ENCODE peak calls at places on chromosomes 3 and 15, in nine cellular contexts. One of them, this sample, is unnamed.

GRCh38 chr3:100316656-100317069 is 17.9 kb upstream of the NIT2 start:
- DNase-seq in activated CD4-positive, alpha-beta T cell treated with anti-CD3 and anti-CD28 coated beads, Interleukin-2, amount 10 ng/mL, durations not matched to agents 7 days and 5 days: peak
- DNase-seq in activated CD4-positive, alpha-beta memory T cell treated with anti-CD3 and anti-CD28 coated beads for 36 hours: peak
- DNase-seq in NCI-H345: no peak
- DNase-seq in left cardiac atrium: peak
- DNase-seq in B cell: no peak
- DNase-seq in SJSA1: no peak
- DNase-seq in mesendoderm: peak
- DNase-seq in tibial artery: peak
- DNase-seq in this sample: no peak

GRCh38 chr15:38701134-38701533 is 136.5 kb upstream of the RASGRP1 start:
- DNase-seq in activated CD4-positive, alpha-beta T cell treated with anti-CD3 and anti-CD28 coated beads, Interleukin-2, amount 10 ng/mL, durations not matched to agents 7 days and 5 days: no peak
- DNase-seq in activated CD4-positive, alpha-beta memory T cell treated with anti-CD3 and anti-CD28 coated beads for 36 hours: no peak
- DNase-seq in NCI-H345: no peak
- DNase-seq in left cardiac atrium: no peak
- DNase-seq in B cell: no peak
- DNase-seq in SJSA1: no peak
- DNase-seq in mesendoderm: no peak
- DNase-seq in tibial artery: no peak
- DNase-seq in this sample: no peak

GRCh38 chr3:68088216-68088615 is 433.8 kb upstream of the SUCLG2 start:
- DNase-seq in activated CD4-positive, alpha-beta T cell treated with anti-CD3 and anti-CD28 coated beads, Interleukin-2, amount 10 ng/mL, durations not matched to agents 7 days and 5 days: peak
- DNase-seq in activated CD4-positive, alpha-beta memory T cell treated with anti-CD3 and anti-CD28 coated beads for 36 hours: peak
- DNase-seq in NCI-H345: no peak
- DNase-seq in left cardiac atrium: no peak
- DNase-seq in B cell: no peak
- DNase-seq in SJSA1: no peak
- DNase-seq in mesendoderm: no peak
- DNase-seq in tibial artery: no peak
- DNase-seq in this sample: no peak

GRCh38 chr3:66363133-66363532 is 137.7 kb downstream of the LRIG1 start:
- DNase-seq in activated CD4-positive, alpha-beta T cell treated with anti-CD3 and anti-CD28 coated beads, Interleukin-2, amount 10 ng/mL, durations not matched to agents 7 days and 5 days: no peak
- DNase-seq in activated CD4-positive, alpha-beta memory T cell treated with anti-CD3 and anti-CD28 coated beads for 36 hours: no peak
- DNase-seq in NCI-H345: no peak
- DNase-seq in left cardiac atrium: no peak
- DNase-seq in B cell: no peak
- DNase-seq in SJSA1: no peak
- DNase-seq in mesendoderm: peak
- DNase-seq in tibial artery: no peak
- DNase-seq in this sample: no peak

GRCh38 chr3:31531465-31531991 is 1.2 kb upstream of the STT3B start:
- DNase-seq in activated CD4-positive, alpha-beta T cell treated with anti-CD3 and anti-CD28 coated beads, Interleukin-2, amount 10 ng/mL, durations not matched to agents 7 days and 5 days: no peak
- DNase-seq in activated CD4-positive, alpha-beta memory T cell treated with anti-CD3 and anti-CD28 coated beads for 36 hours: no peak
- DNase-seq in NCI-H345: no peak
- DNase-seq in left cardiac atrium: no peak
- DNase-seq in B cell: no peak
- DNase-seq in SJSA1: no peak
- DNase-seq in mesendoderm: no peak
- DNase-seq in tibial artery: no peak
- DNase-seq in this sample: no peak

GRCh38 chr3:32583708-32584107 is 13.1 kb upstream of the DYNC1LI1 start:
- DNase-seq in activated CD4-positive, alpha-beta T cell treated with anti-CD3 and anti-CD28 coated beads, Interleukin-2, amount 10 ng/mL, durations not matched to agents 7 days and 5 days: no peak
- DNase-seq in activated CD4-positive, alpha-beta memory T cell treated with anti-CD3 and anti-CD28 coated beads for 36 hours: no peak
- DNase-seq in NCI-H345: no peak
- DNase-seq in left cardiac atrium: no peak
- DNase-seq in B cell: no peak
- DNase-seq in SJSA1: peak
- DNase-seq in mesendoderm: no peak
- DNase-seq in tibial artery: no peak
- DNase-seq in this sample: no peak

GRCh38 chr3:128076783-128077624 is 24.8 kb downstream of the SEC61A1 start:
- DNase-seq in activated CD4-positive, alpha-beta T cell treated with anti-CD3 and anti-CD28 coated beads, Interleukin-2, amount 10 ng/mL, durations not matched to agents 7 days and 5 days: no peak
- DNase-seq in activated CD4-positive, alpha-beta memory T cell treated with anti-CD3 and anti-CD28 coated beads for 36 hours: peak
- DNase-seq in NCI-H345: peak
- DNase-seq in left cardiac atrium: peak
- DNase-seq in B cell: no peak
- DNase-seq in SJSA1: no peak
- DNase-seq in mesendoderm: no peak
- DNase-seq in tibial artery: no peak
- DNase-seq in this sample: no peak

GRCh38 chr15:71337197-71337845 is 222.1 kb downstream of the THSD4 start:
- DNase-seq in activated CD4-positive, alpha-beta T cell treated with anti-CD3 and anti-CD28 coated beads, Interleukin-2, amount 10 ng/mL, durations not matched to agents 7 days and 5 days: no peak
- DNase-seq in activated CD4-positive, alpha-beta memory T cell treated with anti-CD3 and anti-CD28 coated beads for 36 hours: no peak
- DNase-seq in NCI-H345: no peak
- DNase-seq in left cardiac atrium: no peak
- DNase-seq in B cell: no peak
- DNase-seq in SJSA1: no peak
- DNase-seq in mesendoderm: peak
- DNase-seq in tibial artery: no peak
- DNase-seq in this sample: no peak

GRCh38 chr15:100259266-100259665 is 82.5 kb downstream of the ADAMTS17 start:
- DNase-seq in activated CD4-positive, alpha-beta T cell treated with anti-CD3 and anti-CD28 coated beads, Interleukin-2, amount 10 ng/mL, durations not matched to agents 7 days and 5 days: no peak
- DNase-seq in activated CD4-positive, alpha-beta memory T cell treated with anti-CD3 and anti-CD28 coated beads for 36 hours: no peak
- DNase-seq in NCI-H345: no peak
- DNase-seq in left cardiac atrium: no peak
- DNase-seq in B cell: no peak
- DNase-seq in SJSA1: peak
- DNase-seq in mesendoderm: no peak
- DNase-seq in tibial artery: no peak
- DNase-seq in this sample: no peak

GRCh38 chr15:67048281-67049279 is 16.8 kb upstream of the SMAD3 start:
- DNase-seq in activated CD4-positive, alpha-beta T cell treated with anti-CD3 and anti-CD28 coated beads, Interleukin-2, amount 10 ng/mL, durations not matched to agents 7 days and 5 days: no peak
- DNase-seq in activated CD4-positive, alpha-beta memory T cell treated with anti-CD3 and anti-CD28 coated beads for 36 hours: no peak
- DNase-seq in NCI-H345: no peak
- DNase-seq in left cardiac atrium: peak
- DNase-seq in B cell: no peak
- DNase-seq in SJSA1: peak
- DNase-seq in mesendoderm: no peak
- DNase-seq in tibial artery: peak
- DNase-seq in this sample: no peak

This sample was measured in NCI-H1417 treated with DMSO at 0.1 percent for 48 hours.